ENCODE peak calls at places on chromosomes 1 and 21, in seven cellular contexts. V is CD8-positive, alpha-beta memory T cell; X is AG04450; W is MM.1S; N is upper lobe of left lung; Q is thoracic aorta; B is HL-60. D is an unnamed sample.

GRCh38 chr1:100267284-100267683 is 1.3 kb downstream of the RTCA start:
- DNase-seq in B (no peak), X (no peak), Q (no peak), N (no peak), W (no peak), V (no peak), D (no peak)

GRCh38 chr1:155474156-155474555 is 88.4 kb downstream of the ASH1L start:
- DNase-seq in V (no peak), X (no peak), B (no peak), Q (no peak), W (no peak), N (no peak), D (no peak)

GRCh38 chr1:8348777-8349472 is 31.0 kb downstream of the SLC45A1 start:
- DNase-seq in X (peak), Q (no peak), W (peak), V (peak), N (peak), B (peak), D (peak)

GRCh38 chr1:177255411-177255810 is 84.7 kb downstream of the BRINP2 start:
- DNase-seq in Q (no peak), V (no peak), X (no peak), N (no peak), W (no peak), B (no peak), D (no peak)

GRCh38 chr1:172566196-172566997 is 33.4 kb downstream of the SUCO start:
- DNase-seq in B (no peak), V (no peak), X (no peak), W (no peak), Q (no peak), N (no peak), D (no peak)

GRCh38 chr1:17122449-17123194 is 3.4 kb upstream of the PADI2 start:
- DNase-seq in W (no peak), X (peak), B (no peak), N (no peak), Q (no peak), V (no peak), D (no peak)

GRCh38 chr1:67166196-67166595 is at the start of gene IL23R:
- DNase-seq in W (no peak), X (no peak), V (peak), B (no peak), N (no peak), Q (no peak), D (peak)

GRCh38 chr1:33255347-33256311 is 663 bp upstream of the ZNF362 start:
- DNase-seq in W (peak), N (peak), B (no peak), Q (peak), V (peak), X (no peak), D (peak)

GRCh38 chr1:24009406-24009805 is 29.3 kb upstream of the SRSF10 start:
- DNase-seq in Q (no peak), B (no peak), N (no peak), W (no peak), X (no peak), V (no peak), D (no peak)

GRCh38 chr1:219401723-219402431 is 211.0 kb downstream of the ZC3H11B start:
- DNase-seq in X (no peak), Q (no peak), N (no peak), V (no peak), B (no peak), W (no peak), D (no peak)

GRCh38 chr1:68725353-68725752 is 228.5 kb upstream of the DEPDC1 start:
- DNase-seq in B (no peak), Q (no peak), V (no peak), N (no peak), W (no peak), X (no peak), D (no peak)

GRCh38 chr1:40701684-40702083 is 10.2 kb downstream of the NFYC start:
- DNase-seq in N (no peak), Q (no peak), W (no peak), V (no peak), B (no peak), X (no peak), D (no peak)

GRCh38 chr1:121418369-121419049 is 233.7 kb downstream of the SRGAP2C start:
- DNase-seq in Q (no peak), B (no peak), V (no peak), X (no peak), N (peak), W (no peak), D (no peak)

GRCh38 chr21:21000576-21001175 is 2.5 kb downstream of the NCAM2 start:
- DNase-seq in B (no peak), Q (no peak), W (no peak), V (no peak), N (no peak), X (no peak), D (no peak)

GRCh38 chr1:44154665-44155064 is 13.2 kb upstream of the KLF18 start:
- DNase-seq in X (no peak), Q (no peak), B (no peak), V (no peak), N (no peak), W (no peak), D (no peak)

GRCh38 chr1:210434224-210434623 is 105.5 kb downstream of the HHAT start:
- DNase-seq in Q (no peak), V (no peak), W (no peak), X (no peak), N (no peak), B (no peak), D (no peak)

GRCh38 chr1:53182111-53182593 is 14.5 kb upstream of the CPT2 start:
- DNase-seq in B (no peak), N (no peak), X (no peak), Q (peak), W (peak), V (peak), D (peak)

GRCh38 chr1:87462894-87463293 is 134.2 kb downstream of the LMO4 start:
- DNase-seq in X (no peak), W (no peak), Q (no peak), B (no peak), V (no peak), N (no peak), D (no peak)

GRCh38 chr1:199955235-199955634 is 72.3 kb upstream of the NR5A2 start:
- DNase-seq in V (no peak), N (no peak), X (no peak), B (no peak), W (no peak), Q (no peak), D (no peak)

GRCh38 chr1:11473635-11474034 is 5.3 kb upstream of the DISP3 start:
- DNase-seq in V (no peak), Q (no peak), B (no peak), N (no peak), W (peak), X (no peak), D (no peak)

GRCh38 chr1:234709473-234710279 is 99.7 kb upstream of the IRF2BP2 start:
- DNase-seq in Q (no peak), X (no peak), W (no peak), V (no peak), B (no peak), N (peak), D (no peak)

GRCh38 chr1:230359992-230360391 is 66.1 kb downstream of the PGBD5 start:
- DNase-seq in N (no peak), Q (no peak), B (no peak), X (peak), W (no peak), V (no peak), D (no peak)

GRCh38 chr1:180270767-180271639 is 40.9 kb downstream of the LHX4 start:
- DNase-seq in V (no peak), X (peak), B (no peak), Q (no peak), W (no peak), N (no peak), D (no peak)

GRCh38 chr1:186234976-186235686 is 139.9 kb downstream of the TPR start:
- DNase-seq in V (no peak), X (no peak), B (no peak), Q (no peak), N (no peak), W (no peak), D (no peak)

GRCh38 chr1:186235696-186236095 is 139.4 kb downstream of the TPR start:
- DNase-seq in N (no peak), X (no peak), B (no peak), W (no peak), V (no peak), Q (no peak), D (no peak)

GRCh38 chr1:186240436-186240835 is 134.6 kb downstream of the TPR start:
- DNase-seq in Q (no peak), W (no peak), N (no peak), X (no peak), B (no peak), V (no peak), D (no peak)

GRCh38 chr1:186236921-186237320 is 138.1 kb downstream of the TPR start:
- DNase-seq in W (no peak), N (no peak), B (no peak), X (peak), Q (no peak), V (no peak), D (no peak)

GRCh38 chr1:186239211-186239610 is 135.8 kb downstream of the TPR start:
- DNase-seq in X (no peak), N (no peak), B (no peak), Q (no peak), V (no peak), W (no peak), D (no peak)
- H3K4me3 ChIP-seq in X (no peak), N (no peak), B (no peak), Q (no peak), V (no peak), W (no peak), D (no peak)

DNA sequence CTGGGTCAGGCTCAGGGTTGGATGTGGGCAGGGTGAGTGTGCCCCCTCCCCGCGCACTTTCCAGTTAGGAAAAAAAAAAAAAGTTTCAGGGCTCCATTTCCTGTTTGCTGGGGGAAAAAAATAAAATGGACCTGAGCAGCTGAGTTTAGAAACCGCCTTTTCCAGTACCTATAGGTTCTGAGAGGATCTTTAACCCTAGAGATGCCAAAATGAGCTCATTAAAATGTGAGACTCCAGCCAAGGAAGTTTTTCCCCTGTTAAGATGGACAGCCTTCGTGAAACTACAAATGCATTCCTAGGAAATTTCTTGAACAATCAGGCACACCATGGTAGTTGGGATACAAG is 143.5 kb upstream of the ETS2 start:
- DNase-seq in N (no peak), V (no peak), W (no peak), Q (no peak), X (no peak), B (no peak), D (no peak)
- H3K27ac ChIP-seq in N (no peak), V (no peak), W (no peak), Q (peak), X (no peak), B (no peak), D (no peak)

DNA sequence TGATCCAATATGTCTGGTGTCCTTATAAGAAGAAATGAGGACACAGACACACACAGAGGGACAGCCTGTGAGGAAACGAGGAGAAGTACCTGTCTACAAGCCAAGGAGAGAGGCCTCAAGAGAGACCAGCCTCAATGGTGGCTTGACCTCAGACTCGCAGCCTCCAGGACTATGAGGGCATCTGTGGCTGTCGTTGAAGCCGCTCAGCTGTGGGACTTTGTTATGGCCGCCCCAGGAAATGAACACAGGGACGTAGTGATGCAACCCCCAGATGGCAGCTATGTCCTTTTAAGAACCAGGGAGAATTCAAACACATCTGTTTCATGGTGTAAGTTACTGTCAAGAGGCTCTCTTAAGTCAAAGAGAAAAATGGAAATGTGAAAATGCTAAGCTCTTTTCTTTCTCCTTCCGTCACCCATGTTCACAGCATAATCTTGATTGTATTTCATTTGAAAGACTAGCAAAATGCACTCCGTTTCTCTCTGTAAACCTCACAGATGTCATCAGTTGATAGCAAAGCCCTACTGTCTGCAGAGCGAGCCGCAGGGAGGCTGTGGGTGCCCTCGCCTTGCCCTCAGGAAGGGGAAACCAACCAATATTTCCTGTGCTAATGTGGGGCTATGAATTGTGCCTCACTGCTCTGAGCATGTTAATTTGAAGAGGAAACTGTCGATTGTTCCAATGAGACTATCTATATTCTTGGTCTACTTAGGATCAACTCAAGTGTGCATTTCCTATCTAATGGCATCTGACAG is 21.3 kb downstream of the UBASH3A start:
- DNase-seq in X (no peak), W (peak), V (peak), N (no peak), Q (no peak), B (no peak), D (peak)
- H3K4me3 ChIP-seq in X (no peak), W (no peak), V (peak), N (no peak), Q (no peak), B (no peak), D (peak)

DNA sequence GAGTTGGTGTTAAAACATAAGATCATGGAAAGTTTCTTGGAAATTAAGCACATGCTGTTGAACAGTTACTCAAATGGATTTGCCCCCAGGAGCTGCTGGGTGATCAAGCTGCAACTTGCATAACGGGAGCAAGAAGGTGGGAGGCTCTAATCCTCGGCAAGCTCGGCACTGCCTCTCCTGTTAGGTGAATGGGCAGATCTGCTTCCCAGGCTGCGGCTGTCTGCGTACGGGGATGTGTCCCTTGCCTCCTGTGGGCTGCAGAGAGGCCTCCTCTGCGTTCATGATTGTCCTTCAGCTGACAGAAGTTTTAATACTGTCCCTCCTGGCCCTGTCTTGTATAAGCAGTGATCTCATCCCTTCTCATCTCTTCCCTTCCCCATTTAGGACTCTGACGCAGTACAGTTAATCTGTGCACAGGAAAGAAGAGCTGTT is 36.7 kb downstream of the ATP1A1 start:
- DNase-seq in B (no peak), X (no peak), W (no peak), V (no peak), Q (no peak), N (no peak), D (no peak)
- H3K27ac ChIP-seq in B (no peak), X (no peak), W (no peak), V (no peak), Q (no peak), N (no peak), D (no peak)

D was measured in CD4-positive, CD25-positive, alpha-beta regulatory T cell.